ENCODE peak calls at places on chromosomes 1 and 21, in nine cellular contexts. O is HL-60, T is HCT116, A is GM23338, H is K562, P is SK-N-SH, S is A549, M is GM12878, R is HepG2. F is an unnamed sample.

GRCh38 chr1:200129480-200129879 is 102.0 kb downstream of the NR5A2 start:
- DNase-seq in O (no peak), T (no peak), A (peak), H (no peak), P (no peak), S (no peak), M (no peak), R (no peak), F (no peak)

GRCh38 chr1:71364236-71364635 is 283.4 kb upstream of the ZRANB2 start:
- DNase-seq in O (no peak), T (no peak), A (no peak), H (no peak), P (no peak), S (no peak), M (no peak), R (no peak), F (no peak)

GRCh38 chr1:44368471-44369151 is 13.6 kb upstream of the ERI3 start:
- DNase-seq in O (no peak), T (no peak), A (peak), H (no peak), P (no peak), S (no peak), M (no peak), R (no peak), F (no peak)

GRCh38 chr21:28256420-28256831 is 736.3 kb downstream of the LTN1 start:
- DNase-seq in O (no peak), T (no peak), A (no peak), H (no peak), P (peak), S (no peak), M (no peak), R (peak), F (no peak)

GRCh38 chr1:162285149-162285561 is 91.5 kb downstream of the SPATA46 start:
- DNase-seq in O (no peak), T (no peak), A (peak), H (no peak), P (no peak), S (no peak), M (no peak), R (peak), F (no peak)

GRCh38 chr1:86499987-86500593 is 31.4 kb downstream of the CLCA1 start:
- DNase-seq in O (no peak), T (peak), A (peak), H (peak), P (peak), S (peak), M (no peak), R (peak), F (no peak)

GRCh38 chr1:225911207-225912130 is 12.6 kb downstream of the PYCR2 start:
- DNase-seq in O (peak), T (peak), A (peak), H (peak), P (peak), S (peak), M (no peak), R (peak), F (no peak)

GRCh38 chr1:71228727-71229371 is 148.0 kb upstream of the ZRANB2 start:
- DNase-seq in O (no peak), T (no peak), A (peak), H (no peak), P (no peak), S (no peak), M (no peak), R (no peak), F (no peak)

GRCh38 chr21:35559128-35559831 is 501.0 kb downstream of the SETD4 start:
- DNase-seq in O (no peak), T (no peak), A (no peak), H (no peak), P (peak), S (no peak), M (no peak), R (no peak), F (no peak)

GRCh38 chr1:28781305-28781704 is 30.7 kb upstream of the OPRD1 start:
- DNase-seq in O (no peak), T (no peak), A (no peak), H (no peak), P (no peak), S (no peak), M (no peak), R (no peak), F (no peak)

GRCh38 chr1:2276803-2277580 is 48.9 kb downstream of the SKI start:
- DNase-seq in O (no peak), T (no peak), A (no peak), H (no peak), P (no peak), S (no peak), M (no peak), R (no peak), F (no peak)

GRCh38 chr1:20700636-20701215 is 17.1 kb downstream of the KIF17 start:
- DNase-seq in O (no peak), T (no peak), A (no peak), H (no peak), P (no peak), S (no peak), M (no peak), R (no peak), F (no peak)

GRCh38 chr1:6831368-6831767 is 46.1 kb downstream of the CAMTA1 start:
- DNase-seq in O (no peak), T (no peak), A (no peak), H (no peak), P (peak), S (no peak), M (no peak), R (no peak), F (no peak)

GRCh38 chr1:54781023-54781723 is 16.9 kb upstream of the PARS2 start:
- DNase-seq in O (no peak), T (no peak), A (peak), H (no peak), P (no peak), S (no peak), M (no peak), R (no peak), F (no peak)

GRCh38 chr1:7856345-7856744 is 3.5 kb upstream of the UTS2 start:
- DNase-seq in O (peak), T (no peak), A (peak), H (no peak), P (no peak), S (no peak), M (no peak), R (peak), F (no peak)

GRCh38 chr1:59107516-59107915 is 189.4 kb upstream of the FGGY start:
- DNase-seq in O (no peak), T (no peak), A (no peak), H (no peak), P (no peak), S (no peak), M (no peak), R (no peak), F (no peak)

GRCh38 chr1:158329807-158330206 is 1.5 kb downstream of the CD1B start:
- DNase-seq in O (peak), T (no peak), A (peak), H (no peak), P (no peak), S (peak), M (no peak), R (no peak), F (no peak)

GRCh38 chr1:109996476-109996875 is 11.9 kb downstream of the AHCYL1 start:
- DNase-seq in O (no peak), T (no peak), A (no peak), H (no peak), P (no peak), S (no peak), M (no peak), R (no peak), F (no peak)

GRCh38 chr1:42962641-42963377 is 4.1 kb upstream of the SLC2A1 start:
- DNase-seq in O (no peak), T (no peak), A (peak), H (peak), P (no peak), S (peak), M (no peak), R (peak), F (no peak)

GRCh38 chr1:94669213-94669612 is 127.7 kb upstream of the F3 start:
- DNase-seq in O (no peak), T (no peak), A (no peak), H (no peak), P (no peak), S (no peak), M (no peak), R (no peak), F (no peak)

GRCh38 chr1:7387053-7387861 is 383.8 kb upstream of the VAMP3 start:
- DNase-seq in O (no peak), T (no peak), A (no peak), H (no peak), P (peak), S (no peak), M (no peak), R (no peak), F (no peak)

GRCh38 chr1:204127597-204128242 is 24.1 kb downstream of the ETNK2 start:
- DNase-seq in O (peak), T (peak), A (peak), H (peak), P (peak), S (peak), M (no peak), R (peak), F (peak)

GRCh38 chr1:59077739-59078503 is 219.0 kb upstream of the FGGY start:
- DNase-seq in O (no peak), T (no peak), A (peak), H (no peak), P (peak), S (no peak), M (no peak), R (no peak), F (no peak)

GRCh38 chr21:34971656-34972055 is 77.4 kb downstream of the RUNX1 start:
- DNase-seq in O (no peak), T (no peak), A (no peak), H (no peak), P (no peak), S (no peak), M (no peak), R (no peak), F (no peak)

GRCh38 chr1:45327644-45328515 is 1.2 kb downstream of the HPDL start:
- DNase-seq in O (peak), T (no peak), A (peak), H (peak), P (peak), S (no peak), M (no peak), R (no peak), F (no peak)

GRCh38 chr1:9404541-9404940 is 111.8 kb downstream of the SPSB1 start:
- DNase-seq in O (no peak), T (no peak), A (no peak), H (no peak), P (no peak), S (no peak), M (no peak), R (no peak), F (no peak)

GRCh38 chr1:45922813-45923212 is 119.4 kb downstream of the MAST2 start:
- DNase-seq in O (no peak), T (no peak), A (no peak), H (no peak), P (no peak), S (no peak), M (no peak), R (no peak), F (no peak)

GRCh38 chr1:10598088-10598712 is 123.5 kb downstream of the PEX14 start:
- DNase-seq in O (no peak), T (no peak), A (no peak), H (no peak), P (peak), S (peak), M (no peak), R (no peak), F (no peak)

GRCh38 chr1:79899914-79900313 is 893.4 kb upstream of the ADGRL4 start:
- DNase-seq in O (no peak), T (no peak), A (no peak), H (no peak), P (no peak), S (no peak), M (no peak), R (no peak), F (no peak)

GRCh38 chr1:230754831-230755230 is 7.6 kb downstream of the CAPN9 start:
- DNase-seq in O (no peak), T (no peak), A (no peak), H (no peak), P (no peak), S (no peak), M (no peak), R (no peak), F (no peak)
- TF ChIP-seq REST in O (no peak), T (no peak), A (no peak), H (no peak), P (no peak), S (no peak), M (no peak), R (no peak), F (no peak)

DNA sequence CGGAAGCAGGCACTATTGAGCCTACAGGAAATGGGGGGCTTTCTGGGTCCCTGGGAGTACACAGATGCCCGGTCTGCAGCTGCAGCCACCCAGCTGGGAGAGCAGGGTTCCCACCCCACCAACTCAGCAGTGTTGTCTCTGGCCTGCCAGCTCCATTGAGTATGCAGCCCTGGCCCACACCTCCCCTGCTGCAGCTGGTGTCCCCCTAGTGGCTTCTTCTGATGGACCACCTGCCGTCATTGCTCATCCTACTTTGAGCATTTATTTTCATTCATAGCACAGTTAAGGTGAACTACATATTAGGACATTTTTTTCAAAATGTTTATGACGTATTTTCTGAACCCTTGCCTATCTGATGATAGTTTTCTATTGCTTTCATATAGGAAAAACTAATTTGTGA is 189.8 kb upstream of the LYPLAL1 start:
- DNase-seq in O (no peak), T (no peak), A (peak), H (no peak), P (peak), S (peak), M (no peak), R (peak), F (no peak)
- TF ChIP-seq CTCF in O (no peak), T (no peak), A (peak), H (peak), P (peak), S (peak), M (no peak), R (peak), F (peak)

GRCh38 chr1:174785506-174785905 is 214.2 kb upstream of the CACYBP start:
- DNase-seq in O (no peak), T (no peak), A (no peak), H (no peak), P (no peak), S (no peak), M (no peak), R (no peak), F (no peak)

GRCh38 chr1:174786760-174787159 is 213.0 kb upstream of the CACYBP start:
- DNase-seq in O (no peak), T (no peak), A (no peak), H (no peak), P (no peak), S (no peak), M (peak), R (no peak), F (no peak)

GRCh38 chr1:174791863-174792262 is 207.9 kb upstream of the CACYBP start:
- DNase-seq in O (no peak), T (no peak), A (no peak), H (no peak), P (no peak), S (no peak), M (no peak), R (no peak), F (no peak)

GRCh38 chr1:174788981-174789380 is 210.8 kb upstream of the CACYBP start:
- DNase-seq in O (no peak), T (no peak), A (no peak), H (no peak), P (no peak), S (no peak), M (no peak), R (no peak), F (no peak)

GRCh38 chr1:174789399-174789798 is 210.3 kb upstream of the CACYBP start:
- DNase-seq in O (no peak), T (no peak), A (no peak), H (no peak), P (no peak), S (no peak), M (peak), R (no peak), F (no peak)
- TF ChIP-seq REST in O (no peak), T (no peak), A (no peak), H (no peak), P (no peak), S (no peak), M (no peak), R (no peak), F (no peak)

DNA sequence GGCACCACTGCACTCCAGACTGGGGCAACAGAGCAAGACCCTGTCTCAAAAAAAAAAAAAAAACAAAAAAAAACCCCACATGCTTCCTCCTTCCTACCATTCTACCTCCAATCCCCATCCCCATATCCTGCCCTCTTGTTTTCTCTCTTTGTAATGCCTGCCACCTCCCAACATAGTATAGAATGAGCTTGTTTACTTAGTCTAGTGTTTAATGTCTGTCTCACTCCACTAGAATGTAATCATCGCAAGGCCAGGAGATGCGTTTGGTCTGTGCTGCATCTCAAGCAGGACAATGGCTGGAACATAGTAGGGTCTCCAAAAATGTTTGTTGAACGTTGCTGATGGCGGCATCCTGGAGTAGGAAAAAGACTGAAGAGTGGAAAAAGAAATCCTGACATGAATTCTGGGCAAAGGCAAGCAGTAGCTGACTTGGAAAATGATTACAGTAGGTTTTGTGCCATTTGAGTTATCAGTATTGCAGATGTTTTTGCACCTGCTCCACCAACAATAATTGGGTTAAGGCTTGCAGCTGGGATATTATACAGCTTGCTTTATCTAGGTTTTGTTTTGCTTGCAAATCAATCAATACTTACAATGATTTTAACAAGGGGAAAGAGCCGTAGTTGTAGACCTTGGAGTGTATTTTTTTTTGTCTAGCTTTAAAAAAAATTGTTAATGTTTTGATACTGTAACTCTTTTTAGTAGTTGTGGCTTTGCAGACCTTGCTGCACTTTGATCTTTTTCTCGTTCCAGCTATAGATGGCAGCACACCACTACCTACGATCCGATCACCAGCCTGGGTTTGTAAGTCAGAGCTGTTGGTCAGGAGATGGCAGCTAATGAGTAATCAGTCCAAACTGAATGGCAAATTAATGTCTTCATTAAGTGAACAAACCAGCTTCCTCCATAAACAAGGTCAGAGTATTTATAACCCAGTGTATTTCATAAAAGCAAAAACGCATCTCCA is 62.4 kb downstream of the BACH1 start:
- DNase-seq in O (no peak), T (no peak), A (peak), H (no peak), P (no peak), S (peak), M (no peak), R (no peak), F (no peak)
- TF ChIP-seq CTCF in O (no peak), T (no peak), A (peak), H (peak), P (no peak), S (no peak), M (peak), R (peak), F (peak)

GRCh38 chr1:178278135-178278534 is 184.2 kb downstream of the RASAL2 start:
- DNase-seq in O (peak), T (no peak), A (no peak), H (no peak), P (no peak), S (no peak), M (no peak), R (no peak), F (no peak)
- TF ChIP-seq REST in O (no peak), T (no peak), A (no peak), H (no peak), P (no peak), S (no peak), M (no peak), R (no peak), F (no peak)

GRCh38 chr1:160520582-160520981 is 2.5 kb downstream of the SLAMF6 start:
- DNase-seq in O (no peak), T (no peak), A (no peak), H (no peak), P (no peak), S (peak), M (no peak), R (no peak), F (no peak)

GRCh38 chr1:160521554-160521953 is 1.5 kb downstream of the SLAMF6 start:
- DNase-seq in O (no peak), T (no peak), A (no peak), H (no peak), P (no peak), S (no peak), M (no peak), R (no peak), F (no peak)

GRCh38 chr1:160520999-160521398 is 2.1 kb downstream of the SLAMF6 start:
- DNase-seq in O (no peak), T (no peak), A (no peak), H (no peak), P (no peak), S (no peak), M (no peak), R (no peak), F (no peak)

GRCh38 chr1:160522136-160522535 is 919 bp downstream of the SLAMF6 start:
- DNase-seq in O (no peak), T (no peak), A (no peak), H (no peak), P (no peak), S (no peak), M (no peak), R (no peak), F (no peak)

GRCh38 chr1:160519542-160520435 is 3.3 kb downstream of the SLAMF6 start:
- DNase-seq in O (no peak), T (no peak), A (peak), H (peak), P (no peak), S (peak), M (peak), R (no peak), F (no peak)
- TF ChIP-seq CTCF in O (no peak), T (no peak), A (peak), H (no peak), P (no peak), S (no peak), M (peak), R (no peak), F (no peak)

F was measured in Panc1.